ENCODE peak calls at places on chromosomes 2 and 18, in nine cellular contexts. S is thyroid gland, H is GM23248, Z is right lobe of liver, V is prostate gland, U is IMR-90, O is bronchial epithelial cell, M is HCT116, Q is cardiac muscle cell. C is an unnamed sample.

GRCh38 chr2:191636235-191636543 is 41.7 kb upstream of the NABP1 start:
- DNase-seq in M (peak; percentile 54), Z (no peak), V (no peak), Q (no peak), H (peak; percentile 87), O (peak; percentile 83), S (no peak), U (peak; percentile 88), C (no peak)

GRCh38 chr18:45958730-45959129 is 8.4 kb downstream of the EPG5 start:
- DNase-seq in Q (no peak), O (peak; percentile 22), Z (no peak), M (no peak), S (no peak), U (peak; percentile 55), H (peak; percentile 34), V (no peak), C (no peak)

GRCh38 chr18:34709104-34709503 is 994 bp upstream of the DTNA start:
- DNase-seq in Q (no peak), V (no peak), U (peak; percentile 87), H (peak; percentile 90), M (no peak), O (peak; percentile 94), Z (no peak), S (no peak), C (no peak)

GRCh38 chr2:15798716-15799431 is 141.5 kb upstream of the MYCN start:
- DNase-seq in S (no peak), O (no peak), U (no peak), H (no peak), Q (no peak), M (no peak), Z (no peak), V (no peak), C (no peak)

GRCh38 chr2:171271380-171271779 is 110.7 kb upstream of the TLK1 start:
- DNase-seq in S (no peak), Z (no peak), U (no peak), O (peak; percentile 76), V (no peak), H (peak; percentile 11), Q (no peak), M (no peak), C (no peak)

GRCh38 chr2:101113441-101114267 is 37.5 kb downstream of the TBC1D8 start:
- DNase-seq in V (peak; percentile 87), M (peak; percentile 51), H (peak; percentile 93), Q (no peak), U (peak; percentile 24), Z (no peak), S (no peak), O (peak; percentile 98), C (no peak)

GRCh38 chr18:79526468-79527460 is 131.0 kb downstream of the NFATC1 start:
- DNase-seq in H (no peak), Q (no peak), U (no peak), V (no peak), O (no peak), M (no peak), S (peak; percentile 35), Z (peak; percentile 42), C (peak; percentile 79)

GRCh38 chr18:3935316-3935715 is 485.3 kb downstream of the TGIF1 start:
- DNase-seq in Q (no peak), Z (no peak), M (no peak), O (peak; percentile 53), U (peak; percentile 33), V (no peak), S (no peak), H (no peak), C (no peak)

GRCh38 chr2:121099329-121100318 is 185.4 kb downstream of the TFCP2L1 start:
- DNase-seq in Q (peak; percentile 83), H (peak; percentile 32), S (peak; percentile 85), O (no peak), Z (no peak), M (peak; percentile 18), U (no peak), V (no peak), C (peak; percentile 38)

DNA sequence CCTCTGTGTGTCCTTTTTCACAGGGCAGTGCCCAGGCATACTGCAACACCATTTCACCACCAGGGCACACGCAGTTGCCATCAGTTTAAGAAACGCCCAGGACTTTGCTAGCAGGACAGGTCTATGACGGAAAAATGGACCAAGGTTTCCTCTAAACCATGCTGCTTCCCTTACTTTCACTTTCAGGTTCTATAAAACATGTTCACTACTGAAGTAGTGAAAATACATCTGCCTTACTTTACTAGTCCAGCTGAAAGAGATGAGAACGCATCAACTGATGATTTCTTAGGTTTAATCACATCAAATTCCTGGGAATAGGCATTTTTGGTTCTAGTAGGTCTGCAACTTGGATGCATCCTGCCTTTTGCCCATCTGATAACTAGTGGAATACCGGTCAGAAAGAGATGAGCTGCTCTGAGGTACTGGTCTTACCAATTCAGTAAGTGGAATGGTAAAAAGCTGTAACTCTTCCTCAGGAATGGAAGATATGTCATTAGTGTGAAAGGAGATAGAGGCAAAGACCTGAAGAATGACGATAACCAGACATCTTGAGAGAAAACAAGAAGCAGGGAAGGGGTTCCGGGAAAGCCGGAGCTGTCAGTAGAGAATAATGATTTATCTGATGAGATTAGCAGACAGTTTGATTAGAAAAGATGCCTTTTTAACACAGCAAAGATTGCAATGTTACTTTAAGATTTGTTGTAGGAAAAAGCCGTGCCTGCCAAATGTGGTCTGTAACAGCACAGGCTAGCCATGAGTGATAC is 110.3 kb downstream of the TCF4 start:
- DNase-seq in U (peak; percentile 52), Q (peak; percentile 24), O (peak; percentile 37), S (peak; percentile 38), H (peak; percentile 82), Z (peak; percentile 50), M (no peak), V (peak; percentile 29), C (no peak)
- H3K4me3 ChIP-seq in U (peak overlapping the region; percentile 41), Q (no peak overlapping the region), O (peak overlapping the region; percentile 25), S (no peak overlapping the region), H (peak overlapping the region; percentile 88), Z (peak overlapping the region; percentile 43), M (no peak overlapping the region), V (peak overlapping the region; percentile 27), C (peak overlapping the region; percentile 100)

DNA sequence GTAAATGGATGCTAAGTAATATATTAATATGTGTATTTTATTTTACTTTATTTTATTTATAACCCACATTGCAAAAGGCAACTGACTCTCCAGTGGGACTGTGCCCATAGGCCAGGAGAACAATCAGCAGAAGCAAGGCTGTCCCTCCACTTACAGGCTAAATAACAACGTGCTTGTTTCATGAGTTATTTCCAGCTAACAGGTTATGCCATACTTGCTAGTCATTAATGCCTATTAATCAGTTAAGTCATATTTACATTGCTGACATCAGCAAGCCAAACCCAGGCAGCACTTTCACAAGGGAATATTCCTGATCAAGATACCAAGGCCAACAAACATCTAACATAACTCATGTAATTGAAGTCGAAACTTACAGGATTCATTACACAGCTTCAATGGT is 92.1 kb downstream of the EN1 start:
- DNase-seq in M (no peak), V (no peak), H (no peak), Z (no peak), Q (no peak), O (peak; percentile 33), U (no peak), S (no peak), C (no peak)
- H3K27me3 ChIP-seq in M (peaks cover 24% of the 10 kb centered on the region), V (no peaks in the 10 kb centered on the region), H (no peaks in the 10 kb centered on the region), Z (no peaks in the 10 kb centered on the region), Q (no peaks in the 10 kb centered on the region), O (no peaks in the 10 kb centered on the region), U (peaks cover 5% of the 10 kb centered on the region), S (no peaks in the 10 kb centered on the region), C (no peaks in the 10 kb centered on the region)

DNA sequence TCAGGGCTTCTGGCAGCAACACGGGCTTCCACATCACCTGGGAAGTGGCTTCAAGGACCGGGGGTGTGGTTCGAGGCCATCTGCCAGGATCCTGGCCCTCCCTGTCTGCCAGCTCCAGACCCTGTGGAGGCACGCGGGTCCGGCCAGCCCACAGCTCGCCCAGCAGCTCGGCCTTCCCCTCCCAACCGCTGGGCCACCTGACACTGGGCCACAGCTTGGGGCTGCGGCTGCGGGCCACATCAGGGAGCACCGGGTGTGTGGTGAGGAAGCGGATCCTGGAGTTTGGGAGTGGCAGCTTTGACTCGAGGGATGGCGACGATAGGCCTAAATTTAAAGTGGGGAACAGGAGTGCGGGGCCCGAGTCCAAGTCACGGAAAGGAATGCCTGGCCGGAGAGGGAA is 6.9 kb downstream of the C2orf81 start:
- DNase-seq in U (no peak), Z (no peak), V (no peak), M (no peak), S (peak; percentile 20), Q (no peak), H (no peak), O (no peak), C (no peak)
- H3K4me3 ChIP-seq in U (no peak overlapping the region), Z (peak overlapping the region; percentile 46), V (peak overlapping the region; percentile 42), M (no peak overlapping the region), S (no peak overlapping the region), Q (no peak overlapping the region), H (peak overlapping the region; percentile 71), O (peak overlapping the region; percentile 26), C (peak overlapping the region; percentile 20)

DNA sequence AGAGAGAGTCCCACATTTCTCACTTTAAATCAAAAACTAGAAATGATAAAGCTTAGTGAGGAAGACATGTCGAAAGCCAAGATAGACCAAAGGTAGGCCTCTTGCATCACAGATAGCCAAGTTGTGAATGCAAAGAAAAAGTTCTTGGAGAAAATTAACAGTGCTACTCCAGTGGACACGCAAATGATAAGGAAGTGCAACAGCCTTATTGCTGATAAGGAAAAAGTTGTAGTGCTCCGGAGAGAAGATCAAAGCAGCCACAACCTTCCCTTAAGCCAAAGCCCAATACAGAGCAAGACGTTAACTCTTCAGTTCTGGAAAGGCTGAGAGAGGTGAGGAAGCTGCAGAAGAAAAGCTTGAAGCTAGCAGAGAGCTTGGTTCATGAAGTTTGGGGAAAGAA is 32.1 kb downstream of the PSMD1 start:
- DNase-seq in Q (no peak), V (no peak), S (no peak), M (no peak), O (no peak), U (no peak), Z (no peak), H (no peak), C (no peak)
- H3K27me3 ChIP-seq in Q (no peaks in the 10 kb centered on the region), V (no peaks in the 10 kb centered on the region), S (no peaks in the 10 kb centered on the region), M (no peaks in the 10 kb centered on the region), O (no peaks in the 10 kb centered on the region), U (no peaks in the 10 kb centered on the region), Z (no peaks in the 10 kb centered on the region), H (no peaks in the 10 kb centered on the region), C (no peaks in the 10 kb centered on the region)

C was measured in aorta.